ENCODE peak calls at places on chromosomes 12 and 14, in six cellular contexts. N, Q, M, Z, D and E are unnamed samples.

GRCh38 chr12:56630180-56630632 is at the start of gene BAZ2A:
- DNase-seq in Q (peak), N (peak), Z (peak), M (peak), D (no peak), E (peak)

GRCh38 chr14:20997564-20997963 is 1.5 kb upstream of the SLC39A2 start:
- DNase-seq in N (no peak), Q (no peak), D (no peak), M (no peak), Z (no peak), E (no peak)

GRCh38 chr12:7749442-7749841 is 2.3 kb upstream of the CLEC4C start:
- DNase-seq in M (no peak), Q (no peak), D (no peak), Z (no peak), N (no peak), E (no peak)

GRCh38 chr12:111412830-111413441 is 7.2 kb downstream of the SH2B3 start:
- DNase-seq in Z (no peak), N (no peak), Q (no peak), D (no peak), M (no peak), E (no peak)

GRCh38 chr14:105249175-105250007 is 1.1 kb downstream of the BTBD6 start:
- DNase-seq in N (no peak), D (no peak), M (no peak), Q (no peak), Z (peak), E (no peak)

GRCh38 chr12:82415402-82415801 is 57.1 kb downstream of the METTL25 start:
- DNase-seq in Q (no peak), N (no peak), D (no peak), M (no peak), Z (no peak), E (no peak)

GRCh38 chr14:103574707-103575285 is 12.0 kb downstream of the COA8 start:
- DNase-seq in Z (no peak), Q (no peak), N (no peak), M (no peak), D (no peak), E (no peak)

GRCh38 chr14:102593841-102594170 is 1.4 kb downstream of the RCOR1 start:
- DNase-seq in D (no peak), Q (no peak), N (no peak), Z (no peak), M (no peak), E (no peak)

GRCh38 chr12:26813812-26814211 is 19.2 kb downstream of the ITPR2 start:
- DNase-seq in M (no peak), N (no peak), Q (no peak), Z (no peak), D (no peak), E (no peak)

GRCh38 chr12:91098942-91099341 is 12.4 kb downstream of the LUM start:
- DNase-seq in N (no peak), Q (no peak), Z (no peak), D (no peak), M (no peak), E (no peak)

GRCh38 chr14:75450381-75451276 is 22.8 kb downstream of the JDP2 start:
- DNase-seq in Q (no peak), Z (no peak), D (no peak), N (peak), M (no peak), E (no peak)

GRCh38 chr14:104557086-104557485 is 22.5 kb upstream of the C14orf180 start:
- DNase-seq in D (no peak), M (no peak), N (no peak), Q (no peak), Z (no peak), E (no peak)

GRCh38 chr14:31843361-31844091 is 233.6 kb upstream of the ARHGAP5 start:
- DNase-seq in N (no peak), M (no peak), D (no peak), Z (no peak), Q (no peak), E (peak)

GRCh38 chr12:47776471-47777143 is 3.6 kb downstream of the SLC48A1 start:
- DNase-seq in M (no peak), Q (no peak), Z (no peak), N (no peak), D (no peak), E (no peak)

GRCh38 chr12:57433370-57433769 is 1.2 kb upstream of the INHBC start:
- DNase-seq in N (no peak), Q (no peak), D (no peak), M (no peak), Z (no peak), E (no peak)

GRCh38 chr14:69719501-69719951 is 47.4 kb upstream of the SRSF5 start:
- DNase-seq in D (no peak), M (no peak), Z (no peak), N (no peak), Q (no peak), E (no peak)

GRCh38 chr12:59850268-59850667 is 254.4 kb downstream of the SLC16A7 start:
- DNase-seq in D (no peak), N (no peak), Z (no peak), M (no peak), Q (no peak), E (no peak)

GRCh38 chr12:101902641-101903040 is 25.3 kb downstream of the DRAM1 start:
- DNase-seq in Q (no peak), M (no peak), Z (no peak), D (no peak), N (no peak), E (no peak)

GRCh38 chr14:26190644-26191043 is 407.2 kb downstream of the NOVA1 start:
- DNase-seq in M (no peak), Q (no peak), Z (no peak), D (no peak), N (no peak), E (no peak)

GRCh38 chr14:99685061-99685995 is 1.2 kb downstream of the CYP46A1 start:
- DNase-seq in Q (no peak), D (no peak), N (no peak), Z (peak), M (no peak), E (no peak)

GRCh38 chr14:99686557-99687283 is 2.6 kb downstream of the CYP46A1 start:
- DNase-seq in Z (peak), M (no peak), D (no peak), N (no peak), Q (no peak), E (no peak)

GRCh38 chr14:99682809-99683618 is 1.1 kb upstream of the CYP46A1 start:
- DNase-seq in Z (peak), N (peak), D (no peak), M (peak), Q (peak), E (peak)

GRCh38 chr14:99683619-99684355 is at the start of gene CYP46A1:
- DNase-seq in Q (peak), N (peak), Z (peak), M (peak), D (peak), E (peak)

DNA sequence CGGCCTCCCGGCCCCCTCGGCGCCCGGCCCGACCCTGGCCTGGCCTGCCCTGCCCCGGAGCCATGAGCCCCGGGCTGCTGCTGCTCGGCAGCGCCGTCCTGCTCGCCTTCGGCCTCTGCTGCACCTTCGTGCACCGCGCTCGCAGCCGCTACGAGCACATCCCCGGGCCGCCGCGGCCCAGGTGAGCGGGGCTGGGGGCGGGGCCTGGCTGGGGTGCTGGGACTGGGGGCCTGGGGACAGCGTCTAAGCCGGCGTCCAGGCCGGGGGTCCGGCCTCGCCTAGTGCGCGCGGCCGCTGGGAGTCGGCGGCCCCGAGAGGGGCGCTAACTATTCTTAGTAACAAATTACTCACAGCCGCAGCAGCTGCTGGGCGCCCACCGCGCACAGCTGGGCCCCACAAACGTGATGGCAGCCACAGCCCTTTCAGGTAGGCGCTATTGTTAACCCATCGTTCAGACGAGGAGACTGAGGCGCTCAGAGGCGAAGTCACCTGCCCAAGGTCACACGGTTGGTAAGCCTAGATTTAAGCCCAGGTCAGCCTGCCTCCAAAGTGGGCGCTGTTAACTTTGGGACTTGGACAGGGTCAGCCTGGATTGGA is 356 bp downstream of the CYP46A1 start:
- DNase-seq in N (no peak), Z (no peak), Q (no peak), M (no peak), D (no peak), E (no peak)
- TF ChIP-seq POLR2A in N (no peak), Z (no peak), Q (no peak), M (no peak), D (no peak), E (no peak)

DNA sequence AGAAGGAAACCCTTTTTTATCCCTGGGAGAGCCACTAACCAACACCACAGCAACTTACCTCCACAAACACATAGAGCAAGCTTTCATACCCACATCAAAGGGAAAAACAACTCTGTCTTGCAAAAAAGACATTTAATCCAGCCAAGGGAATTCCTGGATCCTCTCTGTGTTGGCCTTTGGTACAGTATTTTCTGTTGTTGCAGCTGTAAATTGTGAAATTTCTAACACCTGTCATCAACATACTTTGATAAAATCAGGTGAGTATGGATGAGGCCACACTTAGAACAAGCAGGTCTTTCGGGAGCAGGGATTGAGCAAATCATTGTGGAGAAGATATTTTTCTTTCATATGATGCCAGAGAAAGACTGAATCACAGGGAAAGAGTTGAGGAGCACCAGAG is 89.3 kb downstream of the SPTSSA start:
- DNase-seq in Z (no peak), D (no peak), Q (no peak), N (peak), M (no peak), E (no peak)
- TF ChIP-seq TAF1 in Z (no peak), D (no peak), Q (no peak), N (no peak), M (no peak), E (no peak)

GRCh38 chr12:104279164-104279563 is 24.4 kb upstream of the EID3 start:
- DNase-seq in Z (no peak), N (no peak), D (no peak), M (no peak), Q (no peak), E (no peak)

GRCh38 chr12:104282109-104282508 is 21.4 kb upstream of the EID3 start:
- DNase-seq in N (no peak), Z (no peak), Q (no peak), D (no peak), M (no peak), E (no peak)

GRCh38 chr12:104280111-104280510 is 23.4 kb upstream of the EID3 start:
- DNase-seq in Q (no peak), N (no peak), M (no peak), Z (no peak), D (no peak), E (no peak)

GRCh38 chr12:104281636-104282035 is 21.9 kb upstream of the EID3 start:
- DNase-seq in M (no peak), D (no peak), Z (no peak), N (no peak), Q (no peak), E (no peak)

GRCh38 chr12:104280703-104281458 is 22.7 kb upstream of the EID3 start:
- DNase-seq in M (no peak), Q (no peak), N (peak), D (no peak), Z (no peak), E (no peak)
- TF ChIP-seq POLR2A in M (no peak), Q (no peak), N (no peak), D (no peak), Z (no peak), E (no peak)

GRCh38 chr14:44940944-44941343 is 20.8 kb downstream of the KLHL28 start:
- DNase-seq in Q (no peak), N (no peak), Z (no peak), D (no peak), M (no peak), E (no peak)

GRCh38 chr14:44941591-44941990 is 20.2 kb downstream of the KLHL28 start:
- DNase-seq in D (no peak), N (no peak), M (no peak), Z (no peak), Q (no peak), E (no peak)

GRCh38 chr14:44944107-44944506 is 17.6 kb downstream of the KLHL28 start:
- DNase-seq in Z (no peak), D (no peak), M (no peak), N (no peak), Q (no peak), E (no peak)

GRCh38 chr14:44942436-44942835 is 19.3 kb downstream of the KLHL28 start:
- DNase-seq in D (no peak), Z (no peak), M (no peak), Q (no peak), N (no peak), E (no peak)

DNA sequence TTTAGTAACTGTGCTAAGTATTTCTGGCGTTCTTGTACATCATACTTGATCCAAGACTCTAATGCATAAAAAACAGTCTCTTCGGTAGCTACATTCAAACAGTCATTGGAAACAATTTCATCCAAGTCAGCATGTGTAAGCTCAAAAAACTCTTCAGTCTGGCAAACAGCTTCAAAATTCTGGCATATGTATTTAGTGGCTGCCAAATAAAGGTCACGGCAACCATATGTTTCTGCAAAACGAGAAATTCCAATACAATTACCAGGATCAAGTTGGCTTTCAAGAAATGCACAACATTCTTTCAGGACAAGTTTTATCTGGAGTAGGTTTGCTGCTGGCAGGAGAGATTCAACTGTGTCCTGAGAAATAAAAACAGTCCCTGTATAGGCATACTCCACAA is 16.5 kb downstream of the KLHL28 start:
- DNase-seq in M (no peak), Q (no peak), Z (no peak), N (no peak), D (no peak), E (no peak)
- TF ChIP-seq TAF1 in M (no peak), Q (no peak), Z (no peak), N (no peak), D (no peak), E (no peak)

GRCh38 chr14:77616454-77617229 is at the start of gene SPTLC2:
- DNase-seq in Z (peak), Q (peak), N (peak), M (peak), D (peak), E (peak)
- TF ChIP-seq POLR2A in Z (peak), Q (peak), N (peak), M (peak), D (peak), E (no peak)

DNA sequence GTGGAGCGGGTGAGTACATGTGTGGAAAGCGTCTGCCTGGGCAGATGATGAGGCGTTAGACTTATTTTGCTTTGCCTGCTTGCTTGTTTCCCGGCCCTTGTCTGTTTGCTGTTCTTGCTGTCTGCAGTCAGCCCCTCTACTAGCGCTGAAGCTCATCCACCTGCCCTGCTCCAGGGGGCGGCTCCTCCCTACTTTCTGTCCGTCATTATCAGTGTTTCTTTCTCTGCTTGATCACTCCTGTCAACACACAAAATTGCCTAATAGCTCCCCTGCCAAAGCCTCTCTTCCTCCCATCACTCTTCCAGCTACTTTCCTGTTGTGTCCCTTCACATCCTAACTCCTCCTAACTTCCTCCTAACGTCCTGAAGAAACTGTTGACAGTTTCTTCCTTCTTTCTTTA is 34.9 kb upstream of the GALNT8 start:
- DNase-seq in Z (no peak), Q (no peak), N (no peak), D (no peak), M (no peak), E (no peak)
- TF ChIP-seq TAF1 in Z (no peak), Q (no peak), N (no peak), D (no peak), M (no peak), E (no peak)

GRCh38 chr12:81083906-81084513 is 6.1 kb downstream of the ACSS3 start:
- DNase-seq in Z (no peak), D (no peak), N (no peak), Q (no peak), M (no peak), E (no peak)
- TF ChIP-seq POLR2A in Z (no peak), D (no peak), N (no peak), Q (no peak), M (no peak), E (no peak)